ENCODE peak calls at places on chromosomes 5 and 9, in nine cellular contexts. One of them, this sample, is unnamed.

GRCh38 chr5:9335269-9335668 is 210.6 kb downstream of the SEMA5A start:
- DNase-seq in dorsolateral prefrontal cortex: no peak
- DNase-seq in CD8-positive, alpha-beta T cell: no peak
- DNase-seq in gastrocnemius medialis: no peak
- DNase-seq in psoas muscle: no peak
- DNase-seq in left ventricle myocardium inferior: no peak
- DNase-seq in IMR-90: no peak
- DNase-seq in sigmoid colon: no peak
- DNase-seq in tibial artery: no peak
- DNase-seq in this sample: no peak

GRCh38 chr5:107395632-107396350 is 274.9 kb downstream of the EFNA5 start:
- DNase-seq in gastrocnemius medialis: no peak
- DNase-seq in left ventricle myocardium inferior: no peak
- DNase-seq in CD8-positive, alpha-beta T cell: no peak
- DNase-seq in tibial artery: no peak
- DNase-seq in sigmoid colon: no peak
- DNase-seq in psoas muscle: no peak
- DNase-seq in dorsolateral prefrontal cortex: no peak
- DNase-seq in IMR-90: no peak
- DNase-seq in this sample: no peak

GRCh38 chr9:126625329-126626116 is 11.8 kb downstream of the LMX1B start:
- DNase-seq in IMR-90: no peak
- DNase-seq in gastrocnemius medialis: no peak
- DNase-seq in CD8-positive, alpha-beta T cell: no peak
- DNase-seq in tibial artery: no peak
- DNase-seq in sigmoid colon: no peak
- DNase-seq in psoas muscle: no peak
- DNase-seq in dorsolateral prefrontal cortex: no peak
- DNase-seq in left ventricle myocardium inferior: no peak
- DNase-seq in this sample: no peak

GRCh38 chr5:399296-400281 is 43.4 kb upstream of the EXOC3 start:
- DNase-seq in psoas muscle: peak; percentile 89
- DNase-seq in IMR-90: peak; percentile 98
- DNase-seq in CD8-positive, alpha-beta T cell: no peak
- DNase-seq in sigmoid colon: peak; percentile 90
- DNase-seq in tibial artery: peak; percentile 93
- DNase-seq in gastrocnemius medialis: peak; percentile 55
- DNase-seq in left ventricle myocardium inferior: peak; percentile 86
- DNase-seq in dorsolateral prefrontal cortex: peak; percentile 65
- DNase-seq in this sample: peak; percentile 65

GRCh38 chr5:98940586-98940985 is 11.8 kb upstream of the CHD1 start:
- DNase-seq in IMR-90: peak; percentile 10
- DNase-seq in CD8-positive, alpha-beta T cell: no peak
- DNase-seq in sigmoid colon: no peak
- DNase-seq in tibial artery: no peak
- DNase-seq in dorsolateral prefrontal cortex: no peak
- DNase-seq in psoas muscle: no peak
- DNase-seq in gastrocnemius medialis: no peak
- DNase-seq in left ventricle myocardium inferior: no peak
- DNase-seq in this sample: no peak

GRCh38 chr9:94870793-94871558 is 144.5 kb downstream of the AOPEP start:
- DNase-seq in left ventricle myocardium inferior: peak; percentile 65
- DNase-seq in dorsolateral prefrontal cortex: no peak
- DNase-seq in sigmoid colon: no peak
- DNase-seq in gastrocnemius medialis: peak; percentile 87
- DNase-seq in CD8-positive, alpha-beta T cell: peak; percentile 73
- DNase-seq in IMR-90: no peak
- DNase-seq in psoas muscle: peak; percentile 80
- DNase-seq in tibial artery: no peak
- DNase-seq in this sample: peak; percentile 47

GRCh38 chr5:79689541-79690466 is at the start of gene CMYA5:
- DNase-seq in left ventricle myocardium inferior: peak; percentile 68
- DNase-seq in gastrocnemius medialis: peak; percentile 98
- DNase-seq in IMR-90: peak; percentile 33
- DNase-seq in tibial artery: no peak
- DNase-seq in psoas muscle: peak; percentile 93
- DNase-seq in CD8-positive, alpha-beta T cell: no peak
- DNase-seq in dorsolateral prefrontal cortex: peak; percentile 25
- DNase-seq in sigmoid colon: peak; percentile 83
- DNase-seq in this sample: peak; percentile 67

GRCh38 chr9:130847306-130848217 is 12.5 kb downstream of the ABL1 start:
- DNase-seq in IMR-90: peak; percentile 100
- DNase-seq in dorsolateral prefrontal cortex: no peak
- DNase-seq in sigmoid colon: peak; percentile 97
- DNase-seq in left ventricle myocardium inferior: peak; percentile 71
- DNase-seq in CD8-positive, alpha-beta T cell: no peak
- DNase-seq in gastrocnemius medialis: peak; percentile 86
- DNase-seq in psoas muscle: peak; percentile 86
- DNase-seq in tibial artery: peak; percentile 92
- DNase-seq in this sample: peak; percentile 90

GRCh38 chr9:136740971-136741884 is 1.5 kb downstream of the LCN10 start:
- DNase-seq in tibial artery: no peak
- DNase-seq in CD8-positive, alpha-beta T cell: no peak
- DNase-seq in left ventricle myocardium inferior: peak; percentile 61
- DNase-seq in IMR-90: peak; percentile 34
- DNase-seq in sigmoid colon: no peak
- DNase-seq in psoas muscle: no peak
- DNase-seq in gastrocnemius medialis: no peak
- DNase-seq in dorsolateral prefrontal cortex: no peak
- DNase-seq in this sample: no peak

GRCh38 chr9:109113239-109113638 is 6.5 kb downstream of the TMEM245 start:
- DNase-seq in sigmoid colon: no peak
- DNase-seq in psoas muscle: no peak
- DNase-seq in tibial artery: no peak
- DNase-seq in gastrocnemius medialis: no peak
- DNase-seq in dorsolateral prefrontal cortex: no peak
- DNase-seq in CD8-positive, alpha-beta T cell: no peak
- DNase-seq in IMR-90: no peak
- DNase-seq in left ventricle myocardium inferior: no peak
- DNase-seq in this sample: no peak

GRCh38 chr9:109109962-109110325 is 9.8 kb downstream of the TMEM245 start:
- DNase-seq in sigmoid colon: no peak
- DNase-seq in psoas muscle: no peak
- DNase-seq in gastrocnemius medialis: no peak
- DNase-seq in dorsolateral prefrontal cortex: no peak
- DNase-seq in left ventricle myocardium inferior: no peak
- DNase-seq in CD8-positive, alpha-beta T cell: no peak
- DNase-seq in IMR-90: no peak
- DNase-seq in tibial artery: no peak
- DNase-seq in this sample: no peak

GRCh38 chr9:109110326-109111014 is 9.3 kb downstream of the TMEM245 start:
- DNase-seq in left ventricle myocardium inferior: no peak
- DNase-seq in sigmoid colon: no peak
- DNase-seq in IMR-90: peak; percentile 80
- DNase-seq in gastrocnemius medialis: no peak
- DNase-seq in dorsolateral prefrontal cortex: no peak
- DNase-seq in tibial artery: no peak
- DNase-seq in CD8-positive, alpha-beta T cell: no peak
- DNase-seq in psoas muscle: no peak
- DNase-seq in this sample: no peak

GRCh38 chr9:109108318-109108717 is 11.4 kb downstream of the TMEM245 start:
- DNase-seq in gastrocnemius medialis: no peak
- DNase-seq in psoas muscle: no peak
- DNase-seq in dorsolateral prefrontal cortex: no peak
- DNase-seq in IMR-90: peak; percentile 71
- DNase-seq in tibial artery: no peak
- DNase-seq in CD8-positive, alpha-beta T cell: no peak
- DNase-seq in left ventricle myocardium inferior: no peak
- DNase-seq in sigmoid colon: no peak
- DNase-seq in this sample: no peak

DNA sequence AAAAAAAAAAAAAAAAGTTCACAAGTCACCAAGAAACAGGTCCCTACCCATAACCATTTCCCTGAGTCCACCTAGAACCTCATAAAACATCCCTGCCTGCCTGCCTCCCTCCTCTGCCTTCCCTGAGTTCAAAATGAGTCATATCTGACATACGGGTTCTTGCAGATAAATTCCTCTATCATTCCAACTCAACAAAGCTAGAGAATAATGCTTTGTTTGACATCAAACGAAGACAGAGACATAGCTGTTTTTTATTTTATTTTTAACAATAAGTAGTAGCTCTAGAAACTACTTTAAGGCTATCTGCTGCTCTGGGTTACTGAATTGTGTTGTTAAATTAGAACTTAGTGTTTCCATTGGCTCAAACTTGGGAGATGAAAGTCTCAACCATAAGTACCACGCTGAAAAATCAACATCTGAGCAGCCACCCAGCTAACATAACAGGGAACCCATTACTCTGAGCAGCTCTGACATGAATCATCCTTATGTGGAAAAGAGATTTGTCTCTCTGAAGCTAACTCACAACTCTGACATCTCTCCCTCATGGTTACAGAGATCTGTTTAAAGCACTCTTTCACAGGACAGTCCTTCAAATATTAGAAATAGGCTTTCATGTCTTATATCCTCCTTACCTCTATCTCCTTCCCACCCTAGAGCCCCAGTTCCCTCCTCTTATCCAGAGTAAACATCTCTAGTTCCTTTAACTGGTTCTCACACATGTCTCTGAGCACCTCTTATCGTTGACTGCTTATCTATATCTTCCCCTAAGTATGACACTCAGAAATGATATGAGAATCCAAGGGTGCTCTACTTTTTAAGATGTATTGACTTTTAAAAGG is 12.1 kb downstream of the TMEM245 start:
- DNase-seq in CD8-positive, alpha-beta T cell: no peak
- DNase-seq in IMR-90: peak; percentile 81
- DNase-seq in left ventricle myocardium inferior: no peak
- DNase-seq in tibial artery: no peak
- DNase-seq in gastrocnemius medialis: no peak
- DNase-seq in sigmoid colon: no peak
- DNase-seq in dorsolateral prefrontal cortex: no peak
- DNase-seq in psoas muscle: no peak
- DNase-seq in this sample: peak; percentile 41
- H3K4me3 ChIP-seq in CD8-positive, alpha-beta T cell: no peak overlapping the region
- H3K4me3 ChIP-seq in IMR-90: peak overlapping the region; percentile 11
- H3K4me3 ChIP-seq in left ventricle myocardium inferior: peak overlapping the region; percentile 40
- H3K4me3 ChIP-seq in tibial artery: no peak overlapping the region
- H3K4me3 ChIP-seq in gastrocnemius medialis: no peak overlapping the region
- H3K4me3 ChIP-seq in sigmoid colon: peak overlapping the region; percentile 4
- H3K4me3 ChIP-seq in dorsolateral prefrontal cortex: no peak overlapping the region
- H3K4me3 ChIP-seq in psoas muscle: peak overlapping the region; percentile 16
- H3K4me3 ChIP-seq in this sample: no peak overlapping the region

DNA sequence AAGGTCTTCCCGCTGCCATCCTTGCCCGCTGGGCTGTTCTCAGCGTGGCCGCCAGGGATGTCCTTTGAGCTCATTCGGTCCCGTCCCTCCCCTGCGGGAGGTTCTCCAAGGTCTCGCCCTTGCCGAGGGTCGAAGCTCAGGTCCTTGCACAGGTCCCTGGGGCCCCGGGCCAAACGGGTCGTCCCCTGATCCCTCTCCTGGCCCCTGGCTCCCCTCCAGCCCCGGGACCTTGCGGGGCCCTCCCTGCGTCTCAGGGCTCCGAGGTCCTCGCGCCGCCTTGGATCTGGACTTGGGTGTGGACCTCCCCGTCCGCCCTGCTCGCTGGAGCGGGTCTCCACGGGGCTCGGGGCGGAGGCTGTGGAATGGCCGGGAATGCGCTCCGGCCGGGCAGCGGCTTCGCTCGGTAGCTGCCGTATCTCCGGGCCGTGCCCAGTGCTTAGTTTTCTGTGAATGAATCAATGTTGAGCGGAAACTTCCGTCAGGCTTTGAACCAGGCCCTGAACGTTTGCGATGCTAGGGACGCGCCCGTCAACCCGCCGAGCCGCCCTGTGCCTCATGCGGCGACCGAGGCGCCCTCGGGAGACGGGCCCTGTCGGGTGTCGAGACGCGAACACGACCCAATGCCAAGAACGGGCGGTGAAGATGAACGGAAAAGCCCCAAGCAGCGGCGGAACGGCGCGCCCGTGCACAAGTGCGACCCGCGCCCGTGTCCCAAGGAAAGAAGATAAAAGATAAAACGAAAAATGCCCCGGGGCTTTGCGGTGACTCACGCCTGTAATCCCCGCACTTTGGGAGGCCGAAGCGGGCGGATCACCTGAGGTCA is 779 bp downstream of the RNU6ATAC start:
- DNase-seq in CD8-positive, alpha-beta T cell: peak; percentile 70
- DNase-seq in tibial artery: peak; percentile 86
- DNase-seq in IMR-90: peak; percentile 22
- DNase-seq in psoas muscle: peak; percentile 84
- DNase-seq in left ventricle myocardium inferior: peak; percentile 70
- DNase-seq in sigmoid colon: peak; percentile 88
- DNase-seq in dorsolateral prefrontal cortex: peak; percentile 49
- DNase-seq in gastrocnemius medialis: peak; percentile 60
- DNase-seq in this sample: peak; percentile 65
- TF ChIP-seq CTCF in CD8-positive, alpha-beta T cell: peak; percentile 32
- TF ChIP-seq CTCF in tibial artery: peak; percentile 53
- TF ChIP-seq CTCF in IMR-90: no peak
- TF ChIP-seq CTCF in psoas muscle: peak; percentile 44
- TF ChIP-seq CTCF in left ventricle myocardium inferior: peak; percentile 63
- TF ChIP-seq CTCF in sigmoid colon: peak; percentile 82
- TF ChIP-seq CTCF in dorsolateral prefrontal cortex: no peak
- TF ChIP-seq CTCF in gastrocnemius medialis: peak; percentile 39
- TF ChIP-seq CTCF in this sample: peak; percentile 62

GRCh38 chr9:95876595-95876994 is 1.1 kb downstream of the ERCC6L2 start:
- DNase-seq in CD8-positive, alpha-beta T cell: no peak
- DNase-seq in dorsolateral prefrontal cortex: no peak
- DNase-seq in IMR-90: peak; percentile 22
- DNase-seq in psoas muscle: no peak
- DNase-seq in gastrocnemius medialis: no peak
- DNase-seq in left ventricle myocardium inferior: no peak
- DNase-seq in sigmoid colon: no peak
- DNase-seq in tibial artery: no peak
- DNase-seq in this sample: no peak

GRCh38 chr9:95875305-95876137 is at the start of gene ERCC6L2:
- DNase-seq in IMR-90: peak; percentile 99
- DNase-seq in sigmoid colon: peak; percentile 98
- DNase-seq in psoas muscle: peak; percentile 96
- DNase-seq in CD8-positive, alpha-beta T cell: peak; percentile 92
- DNase-seq in tibial artery: peak; percentile 97
- DNase-seq in dorsolateral prefrontal cortex: peak; percentile 92
- DNase-seq in gastrocnemius medialis: peak; percentile 95
- DNase-seq in left ventricle myocardium inferior: peak; percentile 94
- DNase-seq in this sample: peak; percentile 96

GRCh38 chr9:95874303-95874988 is 1.0 kb upstream of the ERCC6L2 start:
- DNase-seq in IMR-90: peak; percentile 7
- DNase-seq in CD8-positive, alpha-beta T cell: no peak
- DNase-seq in tibial artery: no peak
- DNase-seq in dorsolateral prefrontal cortex: no peak
- DNase-seq in left ventricle myocardium inferior: no peak
- DNase-seq in psoas muscle: no peak
- DNase-seq in sigmoid colon: no peak
- DNase-seq in gastrocnemius medialis: no peak
- DNase-seq in this sample: no peak

GRCh38 chr9:95876138-95876444 is 600 bp downstream of the ERCC6L2 start:
- DNase-seq in left ventricle myocardium inferior: no peak
- DNase-seq in tibial artery: no peak
- DNase-seq in sigmoid colon: no peak
- DNase-seq in psoas muscle: no peak
- DNase-seq in gastrocnemius medialis: no peak
- DNase-seq in IMR-90: no peak
- DNase-seq in dorsolateral prefrontal cortex: no peak
- DNase-seq in CD8-positive, alpha-beta T cell: no peak
- DNase-seq in this sample: no peak

GRCh38 chr9:95874989-95875304 is 544 bp upstream of the ERCC6L2 start:
- DNase-seq in gastrocnemius medialis: peak; percentile 38
- DNase-seq in left ventricle myocardium inferior: peak; percentile 58
- DNase-seq in tibial artery: peak; percentile 68
- DNase-seq in psoas muscle: peak; percentile 80
- DNase-seq in dorsolateral prefrontal cortex: peak; percentile 48
- DNase-seq in CD8-positive, alpha-beta T cell: peak; percentile 85
- DNase-seq in IMR-90: no peak
- DNase-seq in sigmoid colon: peak; percentile 79
- DNase-seq in this sample: peak; percentile 49
- H3K4me3 ChIP-seq in gastrocnemius medialis: no peak overlapping the region
- H3K4me3 ChIP-seq in left ventricle myocardium inferior: no peak overlapping the region
- H3K4me3 ChIP-seq in tibial artery: no peak overlapping the region
- H3K4me3 ChIP-seq in psoas muscle: no peak overlapping the region
- H3K4me3 ChIP-seq in dorsolateral prefrontal cortex: no peak overlapping the region
- H3K4me3 ChIP-seq in CD8-positive, alpha-beta T cell: no peak overlapping the region
- H3K4me3 ChIP-seq in IMR-90: no peak overlapping the region
- H3K4me3 ChIP-seq in sigmoid colon: no peak overlapping the region
- H3K4me3 ChIP-seq in this sample: no peak overlapping the region

GRCh38 chr5:153782589-153783238 is 256.0 kb downstream of the FAM114A2 start:
- DNase-seq in left ventricle myocardium inferior: no peak
- DNase-seq in tibial artery: no peak
- DNase-seq in gastrocnemius medialis: no peak
- DNase-seq in psoas muscle: no peak
- DNase-seq in IMR-90: peak; percentile 6
- DNase-seq in dorsolateral prefrontal cortex: no peak
- DNase-seq in sigmoid colon: no peak
- DNase-seq in CD8-positive, alpha-beta T cell: no peak
- DNase-seq in this sample: no peak
- TF ChIP-seq CTCF in left ventricle myocardium inferior: no peak
- TF ChIP-seq CTCF in tibial artery: no peak
- TF ChIP-seq CTCF in gastrocnemius medialis: no peak
- TF ChIP-seq CTCF in psoas muscle: no peak
- TF ChIP-seq CTCF in IMR-90: peak; percentile 21
- TF ChIP-seq CTCF in dorsolateral prefrontal cortex: no peak
- TF ChIP-seq CTCF in sigmoid colon: no peak
- TF ChIP-seq CTCF in CD8-positive, alpha-beta T cell: no peak
- TF ChIP-seq CTCF in this sample: no peak

This sample was measured in uterus.